ENCODE peak calls at places on chromosomes 7 and 10, in four cellular contexts. Y, K, A and N are unnamed samples.

GRCh38 chr7:11760372-11760771 is 71.6 kb downstream of the THSD7A start:
- DNase-seq in Y (no peak), A (peak), K (no peak), N (peak)

GRCh38 chr10:132904814-132905649 is 37.3 kb downstream of the CFAP46 start:
- DNase-seq in A (no peak), K (peak), Y (no peak), N (no peak)

GRCh38 chr10:23614483-23614882 is 175.6 kb downstream of the OTUD1 start:
- DNase-seq in Y (no peak), A (no peak), K (no peak), N (no peak)

GRCh38 chr7:142956951-142957623 is 5.1 kb downstream of the KEL start:
- DNase-seq in A (peak), Y (no peak), K (no peak), N (no peak)

GRCh38 chr7:16929146-16929762 is 47.5 kb upstream of the AGR3 start:
- DNase-seq in A (no peak), K (no peak), Y (no peak), N (no peak)

GRCh38 chr10:33347227-33347626 is 12.8 kb upstream of the NRP1 start:
- DNase-seq in A (no peak), K (no peak), Y (no peak), N (no peak)

GRCh38 chr10:24027107-24027506 is 181.8 kb upstream of the KIAA1217 start:
- DNase-seq in Y (no peak), A (no peak), K (no peak), N (no peak)

GRCh38 chr7:152103066-152103465 is 77.6 kb downstream of the GALNT11 start:
- DNase-seq in K (no peak), Y (no peak), A (no peak), N (no peak)

GRCh38 chr10:88932539-88933256 is 19.9 kb downstream of the ACTA2 start:
- DNase-seq in K (peak), A (peak), Y (peak), N (peak)

GRCh38 chr10:78859769-78860168 is 209.0 kb upstream of the ZMIZ1 start:
- DNase-seq in Y (no peak), K (no peak), A (peak), N (no peak)

GRCh38 chr10:62379394-62379793 is 5.2 kb downstream of the ZNF365 start:
- DNase-seq in K (no peak), A (no peak), Y (no peak), N (no peak)

GRCh38 chr10:87670591-87670990 is 10.9 kb downstream of the PAPSS2 start:
- DNase-seq in Y (no peak), K (no peak), A (no peak), N (no peak)

GRCh38 chr7:40382145-40382544 is 247.3 kb downstream of the SUGCT start:
- DNase-seq in A (no peak), Y (no peak), K (no peak), N (no peak)

GRCh38 chr10:29947701-29948060 is 111.7 kb downstream of the JCAD start:
- DNase-seq in K (no peak), Y (no peak), A (no peak), N (no peak)

GRCh38 chr10:75546004-75546403 is 114.6 kb downstream of the LRMDA start:
- DNase-seq in Y (no peak), K (no peak), A (no peak), N (no peak)

GRCh38 chr10:24209421-24209770 is 458 bp downstream of the KIAA1217 start:
- DNase-seq in A (peak), K (no peak), Y (no peak), N (no peak)